ENCODE peak calls at places on chromosomes 3 and 15, in nine cellular contexts. One of them, this sample, is unnamed.

GRCh38 chr3:156727519-156728205 is 53.3 kb downstream of the TIPARP start:
- ATAC-seq in body of pancreas: no peak
- ATAC-seq in pancreas: no peak
- ATAC-seq in right lobe of liver: no peak
- ATAC-seq in right cardiac atrium: peak; percentile 25
- ATAC-seq in IMR-90: peak; percentile 7
- ATAC-seq in PC-3: peak; percentile 10
- ATAC-seq in gastrocnemius medialis: peak; percentile 77
- ATAC-seq in heart right ventricle: no peak
- ATAC-seq in this sample: no peak

GRCh38 chr3:134029734-134030381 is at the start of gene SLCO2A1:
- ATAC-seq in body of pancreas: peak; percentile 63
- ATAC-seq in pancreas: peak; percentile 78
- ATAC-seq in right lobe of liver: peak; percentile 65
- ATAC-seq in right cardiac atrium: peak; percentile 81
- ATAC-seq in IMR-90: peak; percentile 69
- ATAC-seq in PC-3: peak; percentile 27
- ATAC-seq in gastrocnemius medialis: peak; percentile 19
- ATAC-seq in heart right ventricle: peak; percentile 59
- ATAC-seq in this sample: peak; percentile 63

GRCh38 chr15:39376371-39376909 is 204.4 kb upstream of the THBS1 start:
- ATAC-seq in body of pancreas: no peak
- ATAC-seq in pancreas: peak; percentile 35
- ATAC-seq in right lobe of liver: peak; percentile 34
- ATAC-seq in right cardiac atrium: no peak
- ATAC-seq in IMR-90: no peak
- ATAC-seq in PC-3: no peak
- ATAC-seq in gastrocnemius medialis: no peak
- ATAC-seq in heart right ventricle: no peak
- ATAC-seq in this sample: peak; percentile 46

GRCh38 chr3:108455212-108455705 is 55.1 kb downstream of the MYH15 start:
- ATAC-seq in body of pancreas: no peak
- ATAC-seq in pancreas: no peak
- ATAC-seq in right lobe of liver: no peak
- ATAC-seq in right cardiac atrium: no peak
- ATAC-seq in IMR-90: no peak
- ATAC-seq in PC-3: peak; percentile 80
- ATAC-seq in gastrocnemius medialis: no peak
- ATAC-seq in heart right ventricle: no peak
- ATAC-seq in this sample: no peak

GRCh38 chr3:160919942-160920341 is 163.9 kb downstream of the PPM1L start:
- ATAC-seq in body of pancreas: peak; percentile 95
- ATAC-seq in pancreas: peak; percentile 84
- ATAC-seq in right lobe of liver: no peak
- ATAC-seq in right cardiac atrium: no peak
- ATAC-seq in IMR-90: no peak
- ATAC-seq in PC-3: no peak
- ATAC-seq in gastrocnemius medialis: peak; percentile 22
- ATAC-seq in heart right ventricle: no peak
- ATAC-seq in this sample: no peak

GRCh38 chr15:41813426-41813825 is 14.5 kb upstream of the JMJD7 start:
- ATAC-seq in body of pancreas: no peak
- ATAC-seq in pancreas: no peak
- ATAC-seq in right lobe of liver: no peak
- ATAC-seq in right cardiac atrium: no peak
- ATAC-seq in IMR-90: no peak
- ATAC-seq in PC-3: no peak
- ATAC-seq in gastrocnemius medialis: no peak
- ATAC-seq in heart right ventricle: no peak
- ATAC-seq in this sample: no peak

GRCh38 chr3:157631468-157631867 is 128.3 kb upstream of the VEPH1 start:
- ATAC-seq in body of pancreas: no peak
- ATAC-seq in pancreas: no peak
- ATAC-seq in right lobe of liver: no peak
- ATAC-seq in right cardiac atrium: no peak
- ATAC-seq in IMR-90: no peak
- ATAC-seq in PC-3: no peak
- ATAC-seq in gastrocnemius medialis: no peak
- ATAC-seq in heart right ventricle: no peak
- ATAC-seq in this sample: no peak

GRCh38 chr3:108071394-108071793 is 19.4 kb downstream of the CD47 start:
- ATAC-seq in body of pancreas: no peak
- ATAC-seq in pancreas: no peak
- ATAC-seq in right lobe of liver: no peak
- ATAC-seq in right cardiac atrium: no peak
- ATAC-seq in IMR-90: no peak
- ATAC-seq in PC-3: no peak
- ATAC-seq in gastrocnemius medialis: no peak
- ATAC-seq in heart right ventricle: no peak
- ATAC-seq in this sample: no peak

GRCh38 chr3:30747771-30748281 is 141.4 kb downstream of the TGFBR2 start:
- ATAC-seq in body of pancreas: no peak
- ATAC-seq in pancreas: peak; percentile 62
- ATAC-seq in right lobe of liver: peak; percentile 60
- ATAC-seq in right cardiac atrium: peak; percentile 66
- ATAC-seq in IMR-90: peak; percentile 69
- ATAC-seq in PC-3: peak; percentile 54
- ATAC-seq in gastrocnemius medialis: no peak
- ATAC-seq in heart right ventricle: no peak
- ATAC-seq in this sample: no peak

GRCh38 chr3:94146455-94146854 is 83.6 kb downstream of the NSUN3 start:
- ATAC-seq in body of pancreas: peak; percentile 64
- ATAC-seq in pancreas: peak; percentile 80
- ATAC-seq in right lobe of liver: no peak
- ATAC-seq in right cardiac atrium: no peak
- ATAC-seq in IMR-90: no peak
- ATAC-seq in PC-3: peak; percentile 38
- ATAC-seq in gastrocnemius medialis: no peak
- ATAC-seq in heart right ventricle: no peak
- ATAC-seq in this sample: no peak

GRCh38 chr15:101710806-101711205 is 13.5 kb downstream of the TARS3 start:
- ATAC-seq in body of pancreas: no peak
- ATAC-seq in pancreas: no peak
- ATAC-seq in right lobe of liver: no peak
- ATAC-seq in right cardiac atrium: peak; percentile 55
- ATAC-seq in IMR-90: peak; percentile 96
- ATAC-seq in PC-3: no peak
- ATAC-seq in gastrocnemius medialis: no peak
- ATAC-seq in heart right ventricle: no peak
- ATAC-seq in this sample: no peak

DNA sequence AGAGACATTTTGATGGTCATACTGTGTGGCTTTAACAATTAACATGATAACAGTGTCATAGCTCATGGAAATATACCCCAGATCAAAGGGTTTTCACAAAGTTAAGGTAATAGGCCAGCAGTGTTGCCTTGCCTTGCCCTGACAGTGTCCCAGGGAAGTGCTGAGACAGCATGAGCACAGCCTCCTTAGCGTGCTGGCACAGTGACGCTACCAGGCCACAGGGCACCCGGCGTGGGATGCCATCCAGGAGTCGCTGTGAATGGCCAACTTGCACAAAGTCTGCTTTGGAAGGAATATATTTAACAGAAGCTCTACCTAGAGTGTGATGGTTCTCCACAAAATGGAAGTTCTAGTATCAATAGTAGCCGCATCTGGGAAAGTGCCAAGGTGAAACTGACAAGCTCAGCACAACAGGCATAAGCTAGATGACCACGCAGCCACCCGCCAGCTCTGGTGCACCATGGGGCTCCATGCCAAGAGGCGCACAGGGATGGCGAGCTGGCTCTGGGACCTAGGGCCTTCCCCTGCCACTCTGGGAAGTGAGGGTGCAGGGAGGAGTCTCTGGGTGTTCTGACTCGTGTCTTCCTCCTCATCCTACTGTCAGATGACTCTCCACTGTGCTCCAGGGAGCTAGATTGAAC is 86.2 kb downstream of the GABRB3 start:
- ATAC-seq in body of pancreas: no peak
- ATAC-seq in pancreas: no peak
- ATAC-seq in right lobe of liver: no peak
- ATAC-seq in right cardiac atrium: peak; percentile 50
- ATAC-seq in IMR-90: no peak
- ATAC-seq in PC-3: no peak
- ATAC-seq in gastrocnemius medialis: no peak
- ATAC-seq in heart right ventricle: no peak
- ATAC-seq in this sample: no peak
- H3K4me1 ChIP-seq in body of pancreas: no peaks in the 10 kb centered on the region
- H3K4me1 ChIP-seq in pancreas: no peaks in the 10 kb centered on the region
- H3K4me1 ChIP-seq in right lobe of liver: no peaks in the 10 kb centered on the region
- H3K4me1 ChIP-seq in right cardiac atrium: no peaks in the 10 kb centered on the region
- H3K4me1 ChIP-seq in IMR-90: no peaks in the 10 kb centered on the region
- H3K4me1 ChIP-seq in PC-3: no peaks in the 10 kb centered on the region
- H3K4me1 ChIP-seq in gastrocnemius medialis: no peaks in the 10 kb centered on the region
- H3K4me1 ChIP-seq in heart right ventricle: no peaks in the 10 kb centered on the region
- H3K4me1 ChIP-seq in this sample: no peaks in the 10 kb centered on the region

DNA sequence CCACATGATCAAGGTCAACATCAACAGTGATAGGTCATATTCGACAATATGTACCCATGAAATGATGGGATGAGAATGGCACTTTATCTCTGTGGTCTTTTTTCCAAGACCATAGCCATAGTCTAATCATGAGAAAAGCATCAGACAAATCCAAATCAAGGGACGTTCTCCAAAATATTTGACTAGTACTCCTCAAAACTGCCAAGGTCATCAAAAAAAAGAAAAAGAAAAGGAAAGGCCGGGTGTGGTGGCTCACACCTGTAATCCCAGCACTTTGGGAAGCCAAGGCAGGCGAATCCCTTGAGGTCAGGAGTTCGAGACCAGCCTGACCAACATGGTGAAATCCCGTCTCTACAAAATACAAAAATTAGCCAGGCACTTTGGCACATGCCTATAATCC is 318.3 kb downstream of the TAFA4 start:
- ATAC-seq in body of pancreas: no peak
- ATAC-seq in pancreas: no peak
- ATAC-seq in right lobe of liver: no peak
- ATAC-seq in right cardiac atrium: no peak
- ATAC-seq in IMR-90: no peak
- ATAC-seq in PC-3: no peak
- ATAC-seq in gastrocnemius medialis: no peak
- ATAC-seq in heart right ventricle: no peak
- ATAC-seq in this sample: no peak
- H3K4me1 ChIP-seq in body of pancreas: no peaks in the 10 kb centered on the region
- H3K4me1 ChIP-seq in pancreas: no peaks in the 10 kb centered on the region
- H3K4me1 ChIP-seq in right lobe of liver: no peaks in the 10 kb centered on the region
- H3K4me1 ChIP-seq in right cardiac atrium: no peaks in the 10 kb centered on the region
- H3K4me1 ChIP-seq in IMR-90: no peaks in the 10 kb centered on the region
- H3K4me1 ChIP-seq in PC-3: no peaks in the 10 kb centered on the region
- H3K4me1 ChIP-seq in gastrocnemius medialis: no peaks in the 10 kb centered on the region
- H3K4me1 ChIP-seq in heart right ventricle: no peaks in the 10 kb centered on the region
- H3K4me1 ChIP-seq in this sample: no peaks in the 10 kb centered on the region

GRCh38 chr15:68276668-68277067 is 877 bp upstream of the FEM1B start:
- ATAC-seq in body of pancreas: no peak
- ATAC-seq in pancreas: no peak
- ATAC-seq in right lobe of liver: no peak
- ATAC-seq in right cardiac atrium: no peak
- ATAC-seq in IMR-90: no peak
- ATAC-seq in PC-3: no peak
- ATAC-seq in gastrocnemius medialis: no peak
- ATAC-seq in heart right ventricle: no peak
- ATAC-seq in this sample: no peak

GRCh38 chr15:68279218-68279533 is 1.6 kb downstream of the FEM1B start:
- ATAC-seq in body of pancreas: no peak
- ATAC-seq in pancreas: no peak
- ATAC-seq in right lobe of liver: no peak
- ATAC-seq in right cardiac atrium: no peak
- ATAC-seq in IMR-90: no peak
- ATAC-seq in PC-3: no peak
- ATAC-seq in gastrocnemius medialis: peak; percentile 38
- ATAC-seq in heart right ventricle: no peak
- ATAC-seq in this sample: no peak

GRCh38 chr15:68277131-68277604 is 377 bp upstream of the FEM1B start:
- ATAC-seq in body of pancreas: peak; percentile 18
- ATAC-seq in pancreas: peak; percentile 31
- ATAC-seq in right lobe of liver: peak; percentile 34
- ATAC-seq in right cardiac atrium: peak; percentile 55
- ATAC-seq in IMR-90: peak; percentile 5
- ATAC-seq in PC-3: no peak
- ATAC-seq in gastrocnemius medialis: no peak
- ATAC-seq in heart right ventricle: peak; percentile 20
- ATAC-seq in this sample: peak; percentile 24

GRCh38 chr15:68278345-68279217 is 1.0 kb downstream of the FEM1B start:
- ATAC-seq in body of pancreas: peak; percentile 1
- ATAC-seq in pancreas: peak; percentile 0
- ATAC-seq in right lobe of liver: peak; percentile 0
- ATAC-seq in right cardiac atrium: no peak
- ATAC-seq in IMR-90: peak; percentile 0
- ATAC-seq in PC-3: peak; percentile 7
- ATAC-seq in gastrocnemius medialis: no peak
- ATAC-seq in heart right ventricle: no peak
- ATAC-seq in this sample: no peak

GRCh38 chr15:68277605-68278344 is at the start of gene FEM1B:
- ATAC-seq in body of pancreas: peak; percentile 92
- ATAC-seq in pancreas: peak; percentile 96
- ATAC-seq in right lobe of liver: peak; percentile 90
- ATAC-seq in right cardiac atrium: peak; percentile 93
- ATAC-seq in IMR-90: peak; percentile 86
- ATAC-seq in PC-3: peak; percentile 69
- ATAC-seq in gastrocnemius medialis: peak; percentile 60
- ATAC-seq in heart right ventricle: peak; percentile 92
- ATAC-seq in this sample: peak; percentile 91
- H3K4me1 ChIP-seq in body of pancreas: peaks cover 43% of the 10 kb centered on the region
- H3K4me1 ChIP-seq in pancreas: peaks cover 6% of the 10 kb centered on the region
- H3K4me1 ChIP-seq in right lobe of liver: no peaks in the 10 kb centered on the region
- H3K4me1 ChIP-seq in right cardiac atrium: peaks cover 3% of the 10 kb centered on the region
- H3K4me1 ChIP-seq in IMR-90: peaks cover 31% of the 10 kb centered on the region
- H3K4me1 ChIP-seq in PC-3: peaks cover 64% of the 10 kb centered on the region
- H3K4me1 ChIP-seq in gastrocnemius medialis: peaks cover 76% of the 10 kb centered on the region
- H3K4me1 ChIP-seq in heart right ventricle: peaks cover 3% of the 10 kb centered on the region
- H3K4me1 ChIP-seq in this sample: no peaks in the 10 kb centered on the region

DNA sequence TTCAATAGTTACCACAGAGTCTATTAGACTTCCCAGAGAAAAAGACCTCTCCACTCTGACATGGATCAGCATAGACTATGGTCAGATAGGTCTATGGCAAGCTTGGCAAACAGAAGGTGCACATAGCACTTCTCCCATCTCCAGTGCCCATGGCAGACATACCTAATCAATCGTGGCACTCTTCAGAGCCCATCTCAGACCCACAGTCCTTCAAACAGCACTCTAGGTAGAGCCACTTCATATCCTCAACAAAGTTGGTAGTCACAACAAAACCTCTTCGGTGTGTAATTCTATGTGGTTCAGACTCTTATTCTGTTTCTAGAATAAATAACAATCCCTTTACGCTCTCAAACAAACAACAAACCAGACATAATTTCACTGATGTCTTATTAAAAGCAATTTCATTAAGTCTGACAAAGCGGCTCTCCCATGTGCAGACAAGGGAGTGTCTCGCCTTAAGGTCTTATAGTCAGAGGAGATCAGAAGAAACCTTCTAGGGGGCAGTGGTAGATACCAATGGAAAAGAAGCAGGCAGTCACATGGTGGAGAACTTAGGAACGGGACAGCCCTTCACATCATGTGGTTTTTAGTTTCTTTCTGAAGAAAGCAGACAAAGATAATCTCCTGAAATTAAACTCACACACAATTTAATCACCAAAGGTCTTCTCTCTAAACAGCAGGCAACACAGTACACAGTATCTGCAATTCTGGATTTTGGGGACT is 483.4 kb downstream of the FOXP1 start:
- ATAC-seq in body of pancreas: no peak
- ATAC-seq in pancreas: no peak
- ATAC-seq in right lobe of liver: peak; percentile 6
- ATAC-seq in right cardiac atrium: no peak
- ATAC-seq in IMR-90: no peak
- ATAC-seq in PC-3: no peak
- ATAC-seq in gastrocnemius medialis: no peak
- ATAC-seq in heart right ventricle: no peak
- ATAC-seq in this sample: no peak
- H3K4me1 ChIP-seq in body of pancreas: peaks cover 57% of the 10 kb centered on the region
- H3K4me1 ChIP-seq in pancreas: peaks cover 12% of the 10 kb centered on the region
- H3K4me1 ChIP-seq in right lobe of liver: no peaks in the 10 kb centered on the region
- H3K4me1 ChIP-seq in right cardiac atrium: peaks cover 12% of the 10 kb centered on the region
- H3K4me1 ChIP-seq in IMR-90: peaks cover 33% of the 10 kb centered on the region
- H3K4me1 ChIP-seq in PC-3: peaks cover 42% of the 10 kb centered on the region
- H3K4me1 ChIP-seq in gastrocnemius medialis: peaks cover 10% of the 10 kb centered on the region
- H3K4me1 ChIP-seq in heart right ventricle: peaks cover 11% of the 10 kb centered on the region
- H3K4me1 ChIP-seq in this sample: peaks cover 31% of the 10 kb centered on the region

GRCh38 chr15:85475711-85476110 is 95.3 kb downstream of the AKAP13 start:
- ATAC-seq in body of pancreas: no peak
- ATAC-seq in pancreas: no peak
- ATAC-seq in right lobe of liver: no peak
- ATAC-seq in right cardiac atrium: no peak
- ATAC-seq in IMR-90: no peak
- ATAC-seq in PC-3: no peak
- ATAC-seq in gastrocnemius medialis: no peak
- ATAC-seq in heart right ventricle: no peak
- ATAC-seq in this sample: no peak
- H3K4me1 ChIP-seq in body of pancreas: peaks cover 19% of the 10 kb centered on the region
- H3K4me1 ChIP-seq in pancreas: no peaks in the 10 kb centered on the region
- H3K4me1 ChIP-seq in right lobe of liver: no peaks in the 10 kb centered on the region
- H3K4me1 ChIP-seq in right cardiac atrium: peaks cover 3% of the 10 kb centered on the region
- H3K4me1 ChIP-seq in IMR-90: peaks cover 19% of the 10 kb centered on the region
- H3K4me1 ChIP-seq in PC-3: peaks cover 41% of the 10 kb centered on the region
- H3K4me1 ChIP-seq in gastrocnemius medialis: peaks cover 5% of the 10 kb centered on the region
- H3K4me1 ChIP-seq in heart right ventricle: peaks cover 25% of the 10 kb centered on the region
- H3K4me1 ChIP-seq in this sample: peaks cover 17% of the 10 kb centered on the region

This sample was measured in gastroesophageal sphincter.